ENCODE peak calls at places on chromosomes 11 and 22, in four cellular contexts. One of them, this sample, is unnamed.

GRCh38 chr11:117535201-117535869 is 207.7 kb downstream of the CEP164 start:
- DNase-seq in HepG2: no peak
- DNase-seq in A549: no peak
- DNase-seq in K562: no peak
- DNase-seq in this sample: no peak

GRCh38 chr22:46946383-46946965 is 184.0 kb downstream of the TBC1D22A start:
- DNase-seq in K562: no peak
- DNase-seq in HepG2: no peak
- DNase-seq in A549: no peak
- DNase-seq in this sample: no peak

GRCh38 chr22:47654922-47655451 is 892.5 kb downstream of the TBC1D22A start:
- DNase-seq in HepG2: no peak
- DNase-seq in A549: no peak
- DNase-seq in K562: no peak
- DNase-seq in this sample: no peak

GRCh38 chr11:132005874-132006273 is 635.5 kb downstream of the NTM start:
- DNase-seq in A549: no peak
- DNase-seq in HepG2: no peak
- DNase-seq in K562: no peak
- DNase-seq in this sample: no peak

GRCh38 chr11:84865257-84865656 is 761.9 kb downstream of the DLG2 start:
- DNase-seq in HepG2: no peak
- DNase-seq in A549: no peak
- DNase-seq in K562: no peak
- DNase-seq in this sample: no peak

GRCh38 chr11:96794152-96794551 is 404.3 kb downstream of the JRKL start:
- DNase-seq in K562: no peak
- DNase-seq in HepG2: no peak
- DNase-seq in A549: no peak
- DNase-seq in this sample: no peak

GRCh38 chr11:38411149-38411548 is 1813.1 kb upstream of the RAG2 start:
- DNase-seq in K562: peak
- DNase-seq in HepG2: no peak
- DNase-seq in A549: no peak
- DNase-seq in this sample: no peak

GRCh38 chr11:131704682-131705081 is 334.3 kb downstream of the NTM start:
- DNase-seq in K562: no peak
- DNase-seq in A549: no peak
- DNase-seq in HepG2: no peak
- DNase-seq in this sample: no peak

GRCh38 chr11:17531818-17532131 is 12.4 kb downstream of the USH1C start:
- DNase-seq in HepG2: peak
- DNase-seq in K562: no peak
- DNase-seq in A549: no peak
- DNase-seq in this sample: no peak

GRCh38 chr11:96483550-96483949 is 93.7 kb downstream of the JRKL start:
- DNase-seq in K562: peak
- DNase-seq in A549: no peak
- DNase-seq in HepG2: no peak
- DNase-seq in this sample: no peak

GRCh38 chr11:10638285-10638684 is 55.3 kb downstream of the IRAG1 start:
- DNase-seq in A549: no peak
- DNase-seq in K562: no peak
- DNase-seq in HepG2: no peak
- DNase-seq in this sample: no peak

GRCh38 chr11:62501432-62501891 is 45.1 kb downstream of the AHNAK start:
- DNase-seq in K562: peak
- DNase-seq in A549: no peak
- DNase-seq in HepG2: peak
- DNase-seq in this sample: peak

GRCh38 chr22:25972397-25972796 is 196.9 kb upstream of the SEZ6L start:
- DNase-seq in HepG2: no peak
- DNase-seq in A549: no peak
- DNase-seq in K562: no peak
- DNase-seq in this sample: no peak

GRCh38 chr11:60625262-60625661 is 74.2 kb upstream of the MS4A8 start:
- DNase-seq in HepG2: peak
- DNase-seq in K562: peak
- DNase-seq in A549: peak
- DNase-seq in this sample: peak

GRCh38 chr11:133134561-133135173 is 397.6 kb downstream of the OPCML start:
- DNase-seq in HepG2: peak
- DNase-seq in K562: peak
- DNase-seq in A549: peak
- DNase-seq in this sample: peak

GRCh38 chr22:46230262-46230901 is 19.7 kb downstream of the CDPF1 start:
- DNase-seq in A549: no peak
- DNase-seq in HepG2: no peak
- DNase-seq in K562: no peak
- DNase-seq in this sample: no peak

GRCh38 chr11:5596611-5597201 is at the start of gene TRIM6:
- DNase-seq in K562: peak
- DNase-seq in A549: peak
- DNase-seq in HepG2: no peak
- DNase-seq in this sample: peak

GRCh38 chr11:100790073-100790472 is 103.0 kb downstream of the ARHGAP42 start:
- DNase-seq in A549: no peak
- DNase-seq in HepG2: no peak
- DNase-seq in K562: no peak
- DNase-seq in this sample: no peak

GRCh38 chr11:110471315-110471714 is 41.6 kb downstream of the FDX1 start:
- DNase-seq in HepG2: no peak
- DNase-seq in K562: no peak
- DNase-seq in A549: no peak
- DNase-seq in this sample: no peak

GRCh38 chr11:72578991-72579815 is 95.0 kb downstream of the PDE2A start:
- DNase-seq in A549: no peak
- DNase-seq in K562: no peak
- DNase-seq in HepG2: no peak
- DNase-seq in this sample: no peak

GRCh38 chr11:123233280-123233977 is 38.4 kb upstream of the CLMP start:
- DNase-seq in A549: no peak
- DNase-seq in HepG2: no peak
- DNase-seq in K562: no peak
- DNase-seq in this sample: no peak

GRCh38 chr11:103091441-103091809 is 535 bp downstream of the DCUN1D5 start:
- DNase-seq in K562: peak
- DNase-seq in A549: peak
- DNase-seq in HepG2: peak
- DNase-seq in this sample: peak

GRCh38 chr11:125481531-125481930 is 14.5 kb downstream of the FEZ1 start:
- DNase-seq in HepG2: no peak
- DNase-seq in A549: no peak
- DNase-seq in K562: no peak
- DNase-seq in this sample: no peak

GRCh38 chr22:23184764-23185113 is 4.4 kb downstream of the BCR start:
- DNase-seq in HepG2: no peak
- DNase-seq in A549: no peak
- DNase-seq in K562: no peak
- DNase-seq in this sample: no peak

GRCh38 chr11:115241899-115242298 is 262.3 kb downstream of the CADM1 start:
- DNase-seq in K562: no peak
- DNase-seq in A549: no peak
- DNase-seq in HepG2: no peak
- DNase-seq in this sample: no peak

GRCh38 chr11:30128269-30128932 is 102.4 kb upstream of the FSHB start:
- DNase-seq in K562: peak
- DNase-seq in HepG2: peak
- DNase-seq in A549: peak
- DNase-seq in this sample: peak

GRCh38 chr22:38267086-38267485 is 5.7 kb downstream of the TMEM184B start:
- DNase-seq in A549: no peak
- DNase-seq in K562: peak
- DNase-seq in HepG2: no peak
- DNase-seq in this sample: peak

GRCh38 chr11:78256962-78257361 is 68.2 kb downstream of the USP35 start:
- DNase-seq in HepG2: no peak
- DNase-seq in A549: no peak
- DNase-seq in K562: peak
- DNase-seq in this sample: peak

GRCh38 chr11:112844530-112844929 is 116.7 kb upstream of the NCAM1 start:
- DNase-seq in A549: no peak
- DNase-seq in HepG2: no peak
- DNase-seq in K562: no peak
- DNase-seq in this sample: no peak

GRCh38 chr11:13486926-13487660 is 8.7 kb downstream of the PTH start:
- DNase-seq in K562: peak
- DNase-seq in HepG2: peak
- DNase-seq in A549: peak
- DNase-seq in this sample: peak

GRCh38 chr11:71504526-71504925 is 22.5 kb upstream of the KRTAP5-7 start:
- DNase-seq in K562: no peak
- DNase-seq in HepG2: no peak
- DNase-seq in A549: no peak
- DNase-seq in this sample: peak

GRCh38 chr11:6833329-6833728 is 12.2 kb upstream of the OR10A5 start:
- DNase-seq in HepG2: no peak
- DNase-seq in A549: no peak
- DNase-seq in K562: no peak
- DNase-seq in this sample: no peak

GRCh38 chr11:84806354-84806753 is 820.8 kb downstream of the DLG2 start:
- DNase-seq in HepG2: no peak
- DNase-seq in K562: no peak
- DNase-seq in A549: no peak
- DNase-seq in this sample: no peak

GRCh38 chr22:23759566-23759965 is 3.2 kb upstream of the C22orf15 start:
- DNase-seq in HepG2: no peak
- DNase-seq in K562: no peak
- DNase-seq in A549: no peak
- DNase-seq in this sample: no peak

GRCh38 chr11:37908224-37908558 is 1310.2 kb upstream of the RAG2 start:
- DNase-seq in K562: peak
- DNase-seq in A549: no peak
- DNase-seq in HepG2: no peak
- DNase-seq in this sample: no peak

GRCh38 chr11:120141144-120142071 is 3.5 kb upstream of the TRIM29 start:
- DNase-seq in K562: no peak
- DNase-seq in A549: no peak
- DNase-seq in HepG2: no peak
- DNase-seq in this sample: no peak

GRCh38 chr22:25062378-25063095 is 110.0 kb downstream of the KIAA1671 start:
- DNase-seq in K562: no peak
- DNase-seq in HepG2: no peak
- DNase-seq in A549: no peak
- DNase-seq in this sample: peak

GRCh38 chr11:74084796-74085541 is 76.1 kb upstream of the UCP3 start:
- DNase-seq in A549: no peak
- DNase-seq in HepG2: peak
- DNase-seq in K562: no peak
- DNase-seq in this sample: no peak

GRCh38 chr22:19645391-19645790 is 68.9 kb upstream of the SEPTIN5 start:
- DNase-seq in HepG2: no peak
- DNase-seq in K562: no peak
- DNase-seq in A549: no peak
- DNase-seq in this sample: no peak

GRCh38 chr11:75033916-75034315 is 45.2 kb downstream of the NEU3 start:
- DNase-seq in HepG2: no peak
- DNase-seq in K562: no peak
- DNase-seq in A549: no peak
- DNase-seq in this sample: no peak

GRCh38 chr22:27331526-27332281 is 469.9 kb downstream of the MN1 start:
- DNase-seq in K562: no peak
- DNase-seq in HepG2: peak
- DNase-seq in A549: peak
- DNase-seq in this sample: peak

GRCh38 chr22:27329966-27330645 is 471.4 kb downstream of the MN1 start:
- DNase-seq in HepG2: no peak
- DNase-seq in A549: no peak
- DNase-seq in K562: no peak
- DNase-seq in this sample: no peak

GRCh38 chr22:27329471-27329870 is 472.1 kb downstream of the MN1 start:
- DNase-seq in K562: no peak
- DNase-seq in HepG2: no peak
- DNase-seq in A549: no peak
- DNase-seq in this sample: no peak

GRCh38 chr22:27327497-27327896 is 474.1 kb downstream of the MN1 start:
- DNase-seq in A549: no peak
- DNase-seq in K562: no peak
- DNase-seq in HepG2: no peak
- DNase-seq in this sample: no peak

GRCh38 chr22:27327981-27328721 is 473.4 kb downstream of the MN1 start:
- DNase-seq in HepG2: no peak
- DNase-seq in A549: peak
- DNase-seq in K562: no peak
- DNase-seq in this sample: no peak
- TF ChIP-seq MYC in HepG2: no peak
- TF ChIP-seq MYC in A549: no peak
- TF ChIP-seq MYC in K562: no peak
- TF ChIP-seq MYC in this sample: no peak

DNA sequence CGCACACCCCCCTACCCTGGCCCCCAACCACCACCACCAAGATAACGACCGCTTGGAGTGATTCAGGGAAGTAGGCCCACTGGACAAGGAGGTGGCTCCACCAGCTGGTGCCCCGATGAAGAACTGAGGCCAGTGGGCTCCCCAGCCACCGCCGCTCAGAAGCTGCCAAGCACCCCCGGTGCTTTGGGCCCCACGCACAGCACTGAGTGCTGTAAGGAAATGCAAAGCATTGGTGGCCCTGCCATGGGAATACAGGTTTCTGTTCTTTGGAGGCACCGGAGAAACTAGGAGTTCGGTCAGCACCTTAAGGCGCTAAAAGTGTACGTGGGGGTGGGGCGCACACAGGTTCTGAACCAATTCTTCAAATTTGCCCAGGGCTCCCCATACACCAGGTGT is 664 bp upstream of the PRSS23 start:
- DNase-seq in HepG2: no peak
- DNase-seq in A549: peak
- DNase-seq in K562: no peak
- DNase-seq in this sample: peak
- TF ChIP-seq JUN in HepG2: no peak
- TF ChIP-seq JUN in A549: no peak
- TF ChIP-seq JUN in K562: no peak
- TF ChIP-seq JUN in this sample: no peak

GRCh38 chr11:68480193-68480592 is 19.6 kb downstream of the PPP6R3 start:
- DNase-seq in A549: no peak
- DNase-seq in HepG2: no peak
- DNase-seq in K562: no peak
- DNase-seq in this sample: no peak
- TF ChIP-seq MYC in A549: no peak
- TF ChIP-seq MYC in HepG2: no peak
- TF ChIP-seq MYC in K562: no peak
- TF ChIP-seq MYC in this sample: no peak

GRCh38 chr22:42080287-42080686 is 787 bp downstream of the SMDT1 start:
- DNase-seq in A549: peak
- DNase-seq in K562: peak
- DNase-seq in HepG2: no peak
- DNase-seq in this sample: peak
- TF ChIP-seq JUN in A549: no peak
- TF ChIP-seq JUN in K562: no peak
- TF ChIP-seq JUN in HepG2: no peak
- TF ChIP-seq JUN in this sample: no peak